ENCODE peak calls at places on chromosome 16, in six cellular contexts. W, M, H, L, U and B are unnamed samples.

GRCh38 chr16:12868169-12868568 is 33.2 kb upstream of the SHISA9 start:
- DNase-seq in W (no peak), M (no peak), H (no peak), L (no peak), U (no peak), B (no peak)

GRCh38 chr16:84058211-84058610 is 15.6 kb upstream of the SLC38A8 start:
- DNase-seq in W (no peak), M (no peak), H (no peak), L (no peak), U (no peak), B (no peak)

GRCh38 chr16:89920723-89921122 is 2.1 kb downstream of the MC1R start:
- DNase-seq in W (no peak), M (no peak), H (no peak), L (no peak), U (no peak), B (no peak)

GRCh38 chr16:84396537-84397008 is 28.2 kb downstream of the ATP2C2 start:
- DNase-seq in W (no peak), M (no peak), H (no peak), L (no peak), U (no peak), B (peak; percentile 95)

GRCh38 chr16:11966173-11966572 is 1.2 kb downstream of the TNFRSF17 start:
- DNase-seq in W (no peak), M (no peak), H (no peak), L (peak; percentile 76), U (no peak), B (no peak)

GRCh38 chr16:66740010-66740409 is 11.4 kb downstream of the DYNC1LI2 start:
- DNase-seq in W (no peak), M (peak; percentile 73), H (peak; percentile 69), L (no peak), U (peak; percentile 39), B (peak; percentile 80)

GRCh38 chr16:87310610-87311009 is 6.6 kb downstream of the C16orf95 start:
- DNase-seq in W (no peak), M (no peak), H (no peak), L (no peak), U (no peak), B (no peak)

GRCh38 chr16:19463468-19464315 is 46.0 kb downstream of the TMC5 start:
- DNase-seq in W (no peak), M (no peak), H (no peak), L (no peak), U (no peak), B (no peak)

GRCh38 chr16:63904930-63905329 is 1216.9 kb downstream of the CDH11 start:
- DNase-seq in W (no peak), M (no peak), H (no peak), L (no peak), U (no peak), B (no peak)

GRCh38 chr16:160691-161190 is 5.0 kb upstream of the HBM start:
- DNase-seq in W (no peak), M (no peak), H (no peak), L (no peak), U (no peak), B (no peak)

GRCh38 chr16:30183961-30184429 is 593 bp downstream of the CORO1A start:
- DNase-seq in W (no peak), M (peak; percentile 10), H (peak; percentile 44), L (peak; percentile 71), U (no peak), B (no peak)

GRCh38 chr16:55401036-55401435 is 77.0 kb downstream of the IRX6 start:
- DNase-seq in W (no peak), M (no peak), H (no peak), L (no peak), U (no peak), B (no peak)
- TF ChIP-seq CHD2 in W (no peak), M (no peak), H (no peak), L (no peak), U (no peak), B (no peak)

GRCh38 chr16:49012961-49013726 is 268.5 kb downstream of the CBLN1 start:
- DNase-seq in W (no peak), M (no peak), H (peak; percentile 76), L (no peak), U (no peak), B (no peak)
- TF ChIP-seq CHD2 in W (no peak), M (no peak), H (no peak), L (no peak), U (no peak), B (no peak)

GRCh38 chr16:7397901-7398300 is 65.3 kb downstream of the RBFOX1 start:
- DNase-seq in W (no peak), M (no peak), H (no peak), L (no peak), U (no peak), B (no peak)
- TF ChIP-seq CHD2 in W (no peak), M (no peak), H (no peak), L (no peak), U (no peak), B (no peak)

GRCh38 chr16:1612320-1613111 is at the start of gene CRAMP1:
- DNase-seq in W (no peak), M (peak; percentile 48), H (peak; percentile 52), L (no peak), U (no peak), B (peak; percentile 27)
- TF ChIP-seq CHD2 in W (no peak), M (peak; percentile 61), H (no peak), L (no peak), U (peak; percentile 48), B (peak; percentile 39)

GRCh38 chr16:14310519-14310991 is 239.4 kb downstream of the MRTFB start:
- DNase-seq in W (no peak), M (peak; percentile 42), H (peak; percentile 44), L (peak; percentile 86), U (peak; percentile 51), B (peak; percentile 63)

GRCh38 chr16:14308357-14308723 is 237.2 kb downstream of the MRTFB start:
- DNase-seq in W (no peak), M (no peak), H (no peak), L (no peak), U (no peak), B (no peak)

GRCh38 chr16:14309906-14310305 is 238.8 kb downstream of the MRTFB start:
- DNase-seq in W (no peak), M (no peak), H (no peak), L (no peak), U (no peak), B (peak; percentile 74)

GRCh38 chr16:14307623-14308356 is 236.7 kb downstream of the MRTFB start:
- DNase-seq in W (no peak), M (peak; percentile 37), H (peak; percentile 52), L (no peak), U (no peak), B (no peak)

GRCh38 chr16:14309001-14309886 is 238.1 kb downstream of the MRTFB start:
- DNase-seq in W (no peak), M (no peak), H (no peak), L (no peak), U (no peak), B (no peak)
- TF ChIP-seq CHD2 in W (no peak), M (no peak), H (no peak), L (no peak), U (no peak), B (no peak)